ENCODE peak calls at places on chromosomes 2 and 18, in five cellular contexts. One of them, this sample, is unnamed. For H3K4me1, the result is how much of the 10 kb centered on the place peaks cover.

GRCh38 chr2:178827739-178828487 is 20.7 kb upstream of the TTN start:
- DNase-seq in HepG2: peak
- DNase-seq in HCT116: no peak
- DNase-seq in GM12878: no peak
- DNase-seq in K562: no peak
- DNase-seq in this sample: no peak

GRCh38 chr2:53096346-53096745 is 671.3 kb upstream of the CHAC2 start:
- DNase-seq in HCT116: no peak
- DNase-seq in HepG2: no peak
- DNase-seq in K562: no peak
- DNase-seq in GM12878: no peak
- DNase-seq in this sample: no peak

GRCh38 chr18:70197042-70197441 is 8.4 kb downstream of the RTTN start:
- DNase-seq in HCT116: no peak
- DNase-seq in GM12878: no peak
- DNase-seq in HepG2: no peak
- DNase-seq in K562: no peak
- DNase-seq in this sample: no peak

GRCh38 chr2:149921911-149922616 is 334.5 kb upstream of the MMADHC start:
- DNase-seq in HCT116: no peak
- DNase-seq in GM12878: no peak
- DNase-seq in K562: no peak
- DNase-seq in HepG2: no peak
- DNase-seq in this sample: no peak

GRCh38 chr2:219987830-219988229 is 360.4 kb downstream of the SLC4A3 start:
- DNase-seq in HepG2: no peak
- DNase-seq in K562: peak
- DNase-seq in HCT116: no peak
- DNase-seq in GM12878: no peak
- DNase-seq in this sample: no peak

GRCh38 chr18:27165412-27165811 is 19.7 kb downstream of the CHST9 start:
- DNase-seq in GM12878: no peak
- DNase-seq in K562: no peak
- DNase-seq in HCT116: no peak
- DNase-seq in HepG2: no peak
- DNase-seq in this sample: no peak

GRCh38 chr2:71796174-71796592 is 342.8 kb downstream of the DYSF start:
- DNase-seq in K562: no peak
- DNase-seq in HCT116: no peak
- DNase-seq in GM12878: no peak
- DNase-seq in HepG2: no peak
- DNase-seq in this sample: no peak

GRCh38 chr2:70552501-70553333 is 909 bp downstream of the TGFA start:
- DNase-seq in GM12878: no peak
- DNase-seq in HCT116: no peak
- DNase-seq in HepG2: no peak
- DNase-seq in K562: no peak
- DNase-seq in this sample: no peak

GRCh38 chr2:194291104-194291503 is 1365.9 kb upstream of the SLC39A10 start:
- DNase-seq in HCT116: no peak
- DNase-seq in HepG2: no peak
- DNase-seq in GM12878: no peak
- DNase-seq in K562: no peak
- DNase-seq in this sample: no peak

GRCh38 chr2:241833101-241833937 is 24.3 kb downstream of the NEU4 start:
- DNase-seq in GM12878: no peak
- DNase-seq in HepG2: no peak
- DNase-seq in K562: peak
- DNase-seq in HCT116: no peak
- DNase-seq in this sample: no peak

GRCh38 chr18:59012815-59013677 is 126.6 kb upstream of the SEC11C start:
- DNase-seq in K562: no peak
- DNase-seq in HCT116: no peak
- DNase-seq in GM12878: no peak
- DNase-seq in HepG2: no peak
- DNase-seq in this sample: peak

GRCh38 chr2:216362730-216363129 is 9.6 kb downstream of the MARCHF4 start:
- DNase-seq in HepG2: no peak
- DNase-seq in K562: no peak
- DNase-seq in GM12878: no peak
- DNase-seq in HCT116: no peak
- DNase-seq in this sample: no peak

GRCh38 chr2:109428281-109428680 is 185.5 kb downstream of the SEPTIN10 start:
- DNase-seq in GM12878: no peak
- DNase-seq in HepG2: no peak
- DNase-seq in HCT116: no peak
- DNase-seq in K562: no peak
- DNase-seq in this sample: no peak

GRCh38 chr2:63658176-63658968 is 69.6 kb downstream of the MDH1 start:
- DNase-seq in GM12878: no peak
- DNase-seq in HepG2: no peak
- DNase-seq in K562: no peak
- DNase-seq in HCT116: no peak
- DNase-seq in this sample: no peak

GRCh38 chr2:101063753-101064502 is 61.8 kb downstream of the RPL31 start:
- DNase-seq in GM12878: no peak
- DNase-seq in HCT116: no peak
- DNase-seq in HepG2: no peak
- DNase-seq in K562: no peak
- DNase-seq in this sample: no peak

GRCh38 chr18:58257461-58257860 is 213.4 kb downstream of the NEDD4L start:
- DNase-seq in HepG2: no peak
- DNase-seq in K562: peak
- DNase-seq in GM12878: no peak
- DNase-seq in HCT116: no peak
- DNase-seq in this sample: no peak

GRCh38 chr2:236550701-236551465 is 18.7 kb upstream of the ACKR3 start:
- DNase-seq in K562: no peak
- DNase-seq in GM12878: peak
- DNase-seq in HepG2: no peak
- DNase-seq in HCT116: no peak
- DNase-seq in this sample: no peak

GRCh38 chr2:205212357-205212756 is 469.9 kb upstream of the NRP2 start:
- DNase-seq in GM12878: no peak
- DNase-seq in K562: no peak
- DNase-seq in HepG2: no peak
- DNase-seq in HCT116: no peak
- DNase-seq in this sample: no peak

GRCh38 chr18:23398401-23398800 is 54.7 kb upstream of the RIOK3 start:
- DNase-seq in HepG2: no peak
- DNase-seq in GM12878: no peak
- DNase-seq in HCT116: no peak
- DNase-seq in K562: no peak
- DNase-seq in this sample: no peak

GRCh38 chr2:46349115-46349547 is 51.9 kb downstream of the EPAS1 start:
- DNase-seq in K562: no peak
- DNase-seq in HCT116: no peak
- DNase-seq in GM12878: no peak
- DNase-seq in HepG2: peak
- DNase-seq in this sample: no peak
- H3K4me1 ChIP-seq in K562: under half
- H3K4me1 ChIP-seq in HCT116: under half
- H3K4me1 ChIP-seq in GM12878: under half
- H3K4me1 ChIP-seq in HepG2: under half
- H3K4me1 ChIP-seq in this sample: under half

GRCh38 chr2:15050483-15050882 is 418.0 kb downstream of the LRATD1 start:
- DNase-seq in K562: no peak
- DNase-seq in HepG2: no peak
- DNase-seq in GM12878: no peak
- DNase-seq in HCT116: no peak
- DNase-seq in this sample: no peak
- TF ChIP-seq SP1 in K562: no peak
- TF ChIP-seq SP1 in HepG2: no peak
- TF ChIP-seq SP1 in GM12878: no peak
- TF ChIP-seq SP1 in HCT116: no peak
- TF ChIP-seq SP1 in this sample: no peak

DNA sequence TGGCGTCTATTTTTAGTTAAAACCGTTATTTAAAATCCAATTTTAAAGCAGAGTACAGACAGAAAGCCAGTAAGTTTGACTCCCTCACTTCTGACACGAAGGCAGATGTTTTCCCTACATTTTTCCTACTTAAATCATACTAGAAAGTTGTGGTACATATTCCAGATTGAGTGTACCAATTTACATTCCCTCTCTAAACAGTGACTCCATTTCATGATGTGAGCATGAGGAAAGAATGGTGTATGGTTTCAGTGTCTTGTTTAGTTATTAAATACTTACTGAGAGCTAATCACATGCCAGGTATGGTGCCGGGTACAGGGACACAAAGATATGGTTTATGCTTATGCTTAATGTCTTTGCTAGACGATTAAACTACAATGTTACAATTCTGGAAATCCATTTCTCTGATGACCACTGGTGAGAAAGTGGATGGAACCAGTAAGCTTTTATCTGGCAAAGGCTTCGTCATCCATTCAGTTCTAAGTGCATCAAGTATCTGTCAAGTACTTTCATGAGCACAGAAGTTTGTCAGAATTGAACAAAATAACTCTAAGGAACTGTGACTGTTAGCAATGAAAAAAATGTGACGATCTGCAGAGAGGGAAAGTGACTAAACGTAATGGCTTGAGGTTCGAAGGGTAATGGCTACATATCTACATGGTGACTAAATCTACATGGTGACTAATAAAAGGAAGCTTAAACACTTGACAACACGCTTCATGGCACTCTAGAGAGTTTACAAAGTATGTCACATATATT is 25.7 kb downstream of the MAP4K3 start:
- DNase-seq in HepG2: peak
- DNase-seq in K562: peak
- DNase-seq in HCT116: peak
- DNase-seq in GM12878: no peak
- DNase-seq in this sample: no peak
- H3K4me1 ChIP-seq in HepG2: half or more
- H3K4me1 ChIP-seq in K562: under half
- H3K4me1 ChIP-seq in HCT116: under half
- H3K4me1 ChIP-seq in GM12878: under half
- H3K4me1 ChIP-seq in this sample: under half

DNA sequence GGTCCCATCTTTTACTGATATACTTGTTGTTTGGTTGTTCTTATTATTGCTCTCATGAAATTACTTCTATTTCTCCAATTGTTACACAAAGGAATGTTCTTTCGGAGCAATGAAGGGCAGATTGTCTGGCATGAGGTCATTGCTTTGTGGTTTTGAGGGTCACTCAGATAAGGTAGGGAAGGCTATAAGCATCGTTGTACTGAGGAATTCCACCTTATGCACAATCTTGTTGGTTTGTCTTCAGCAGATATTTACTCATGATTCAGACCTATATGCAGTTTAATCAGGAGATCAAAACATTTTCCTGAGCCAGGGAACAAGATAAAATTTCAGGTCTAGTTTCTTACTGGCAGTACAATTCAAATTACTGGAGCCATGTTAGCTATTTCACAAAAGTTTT is 163.0 kb upstream of the SPHKAP start:
- DNase-seq in HepG2: no peak
- DNase-seq in HCT116: no peak
- DNase-seq in K562: no peak
- DNase-seq in GM12878: no peak
- DNase-seq in this sample: no peak
- TF ChIP-seq SP1 in HepG2: no peak
- TF ChIP-seq SP1 in HCT116: no peak
- TF ChIP-seq SP1 in K562: no peak
- TF ChIP-seq SP1 in GM12878: no peak
- TF ChIP-seq SP1 in this sample: no peak

GRCh38 chr2:155708052-155708451 is 624.5 kb downstream of the NR4A2 start:
- DNase-seq in HCT116: peak
- DNase-seq in GM12878: no peak
- DNase-seq in HepG2: no peak
- DNase-seq in K562: no peak
- DNase-seq in this sample: no peak

GRCh38 chr2:155703917-155704316 is 628.6 kb downstream of the NR4A2 start:
- DNase-seq in GM12878: no peak
- DNase-seq in HCT116: no peak
- DNase-seq in K562: no peak
- DNase-seq in HepG2: no peak
- DNase-seq in this sample: no peak

GRCh38 chr2:155701721-155702120 is 630.8 kb downstream of the NR4A2 start:
- DNase-seq in HCT116: no peak
- DNase-seq in K562: no peak
- DNase-seq in GM12878: no peak
- DNase-seq in HepG2: no peak
- DNase-seq in this sample: no peak

DNA sequence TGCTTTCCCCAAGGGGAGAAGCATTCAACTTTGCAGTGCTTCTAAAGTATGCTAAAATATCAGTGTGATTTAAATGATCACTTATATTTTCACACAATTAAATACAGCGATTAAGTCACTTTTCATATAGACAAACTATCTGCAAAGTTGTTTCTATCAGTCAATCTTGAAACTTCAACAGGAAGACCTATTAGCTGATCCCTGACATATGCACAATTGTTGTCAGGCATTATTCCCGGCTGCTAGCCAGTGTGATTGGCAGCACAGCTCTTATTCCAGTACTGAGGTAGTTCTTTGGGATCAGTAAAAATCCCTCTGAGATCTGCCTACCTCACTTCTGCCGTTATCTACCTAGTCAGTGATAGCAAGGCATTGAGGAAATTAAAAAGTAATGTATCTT is 629.5 kb downstream of the NR4A2 start:
- DNase-seq in GM12878: no peak
- DNase-seq in HepG2: no peak
- DNase-seq in K562: no peak
- DNase-seq in HCT116: no peak
- DNase-seq in this sample: no peak
- H3K4me1 ChIP-seq in GM12878: under half
- H3K4me1 ChIP-seq in HepG2: under half
- H3K4me1 ChIP-seq in K562: under half
- H3K4me1 ChIP-seq in HCT116: under half
- H3K4me1 ChIP-seq in this sample: under half

GRCh38 chr2:223416826-223417610 is 185.1 kb downstream of the SCG2 start:
- DNase-seq in HepG2: no peak
- DNase-seq in GM12878: no peak
- DNase-seq in HCT116: no peak
- DNase-seq in K562: no peak
- DNase-seq in this sample: no peak

GRCh38 chr2:223415071-223415470 is 187.1 kb downstream of the SCG2 start:
- DNase-seq in K562: no peak
- DNase-seq in HCT116: no peak
- DNase-seq in GM12878: no peak
- DNase-seq in HepG2: no peak
- DNase-seq in this sample: no peak

GRCh38 chr2:223420048-223420447 is 182.1 kb downstream of the SCG2 start:
- DNase-seq in GM12878: no peak
- DNase-seq in K562: no peak
- DNase-seq in HepG2: no peak
- DNase-seq in HCT116: no peak
- DNase-seq in this sample: no peak

GRCh38 chr2:223418800-223419199 is 183.4 kb downstream of the SCG2 start:
- DNase-seq in HepG2: no peak
- DNase-seq in HCT116: no peak
- DNase-seq in K562: no peak
- DNase-seq in GM12878: no peak
- DNase-seq in this sample: no peak

DNA sequence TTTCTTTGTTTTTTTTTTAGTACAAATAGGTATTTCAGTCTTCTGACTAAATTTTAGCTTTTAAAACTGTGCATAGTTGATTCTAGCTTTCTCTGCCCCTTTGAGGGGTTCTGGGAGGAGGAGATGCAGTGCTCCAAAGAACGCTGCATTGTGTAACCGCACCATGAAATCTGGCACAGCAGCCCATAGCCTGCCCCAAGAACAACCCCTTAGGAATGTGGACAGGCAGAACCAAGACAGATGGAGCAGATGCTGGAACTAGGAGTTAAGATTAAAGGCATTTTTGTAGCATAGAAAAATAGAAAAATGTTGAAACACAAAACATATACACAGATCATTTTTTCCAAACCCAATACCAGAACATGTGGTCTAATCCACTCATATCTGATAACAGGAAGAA is 187.5 kb downstream of the SCG2 start:
- DNase-seq in HepG2: no peak
- DNase-seq in HCT116: no peak
- DNase-seq in K562: no peak
- DNase-seq in GM12878: no peak
- DNase-seq in this sample: no peak
- TF ChIP-seq SP1 in HepG2: no peak
- TF ChIP-seq SP1 in HCT116: no peak
- TF ChIP-seq SP1 in K562: no peak
- TF ChIP-seq SP1 in GM12878: no peak
- TF ChIP-seq SP1 in this sample: no peak